ENCODE peak calls at places on chromosome 14, in five cellular contexts. One of them, this sample, is unnamed.

GRCh38 chr14:24292118-24292807 is 7.3 kb downstream of the DHRS1 start:
- DNase-seq in left lung: no peak
- DNase-seq in epithelial cell of esophagus: no peak
- DNase-seq in AG04449: no peak
- DNase-seq in Caco-2: no peak
- DNase-seq in this sample: no peak

GRCh38 chr14:104931771-104932675 is 7.3 kb downstream of the PLD4 start:
- DNase-seq in left lung: peak; percentile 72
- DNase-seq in epithelial cell of esophagus: no peak
- DNase-seq in AG04449: no peak
- DNase-seq in Caco-2: no peak
- DNase-seq in this sample: no peak

GRCh38 chr14:52730708-52731111 is 744 bp downstream of the STYX start:
- DNase-seq in left lung: no peak
- DNase-seq in epithelial cell of esophagus: peak; percentile 29
- DNase-seq in AG04449: no peak
- DNase-seq in Caco-2: no peak
- DNase-seq in this sample: no peak

GRCh38 chr14:98501335-98501734 is 770.7 kb downstream of the BCL11B start:
- DNase-seq in left lung: no peak
- DNase-seq in epithelial cell of esophagus: peak; percentile 97
- DNase-seq in AG04449: no peak
- DNase-seq in Caco-2: no peak
- DNase-seq in this sample: no peak

GRCh38 chr14:64563696-64564095 is 13.9 kb downstream of the PPP1R36 start:
- DNase-seq in left lung: no peak
- DNase-seq in epithelial cell of esophagus: no peak
- DNase-seq in AG04449: no peak
- DNase-seq in Caco-2: no peak
- DNase-seq in this sample: no peak

GRCh38 chr14:92534863-92535654 is 21.5 kb downstream of the RIN3 start:
- DNase-seq in left lung: no peak
- DNase-seq in epithelial cell of esophagus: no peak
- DNase-seq in AG04449: no peak
- DNase-seq in Caco-2: no peak
- DNase-seq in this sample: no peak

GRCh38 chr14:89382487-89383170 is 34.4 kb downstream of the FOXN3 start:
- DNase-seq in left lung: no peak
- DNase-seq in epithelial cell of esophagus: no peak
- DNase-seq in AG04449: no peak
- DNase-seq in Caco-2: no peak
- DNase-seq in this sample: no peak

GRCh38 chr14:39229222-39229543 is 4.5 kb upstream of the MIA2 start:
- DNase-seq in left lung: no peak
- DNase-seq in epithelial cell of esophagus: peak; percentile 65
- DNase-seq in AG04449: peak; percentile 7
- DNase-seq in Caco-2: no peak
- DNase-seq in this sample: no peak

GRCh38 chr14:105059035-105059916 is 6.0 kb downstream of the GPR132 start:
- DNase-seq in left lung: peak; percentile 82
- DNase-seq in epithelial cell of esophagus: peak; percentile 22
- DNase-seq in AG04449: no peak
- DNase-seq in Caco-2: no peak
- DNase-seq in this sample: no peak

GRCh38 chr14:43765474-43765873 is 741.6 kb downstream of the FSCB start:
- DNase-seq in left lung: no peak
- DNase-seq in epithelial cell of esophagus: no peak
- DNase-seq in AG04449: no peak
- DNase-seq in Caco-2: no peak
- DNase-seq in this sample: no peak

GRCh38 chr14:26621366-26621765 is 23.5 kb upstream of the NOVA1 start:
- DNase-seq in left lung: no peak
- DNase-seq in epithelial cell of esophagus: no peak
- DNase-seq in AG04449: no peak
- DNase-seq in Caco-2: no peak
- DNase-seq in this sample: no peak

GRCh38 chr14:92668266-92668973 is 80.0 kb downstream of the LGMN start:
- DNase-seq in left lung: peak; percentile 18
- DNase-seq in epithelial cell of esophagus: no peak
- DNase-seq in AG04449: no peak
- DNase-seq in Caco-2: no peak
- DNase-seq in this sample: no peak

GRCh38 chr14:38056270-38056669 is 151.4 kb upstream of the SSTR1 start:
- DNase-seq in left lung: no peak
- DNase-seq in epithelial cell of esophagus: no peak
- DNase-seq in AG04449: no peak
- DNase-seq in Caco-2: no peak
- DNase-seq in this sample: no peak

GRCh38 chr14:64569108-64570045 is 19.6 kb downstream of the PPP1R36 start:
- DNase-seq in left lung: no peak
- DNase-seq in epithelial cell of esophagus: peak; percentile 77
- DNase-seq in AG04449: no peak
- DNase-seq in Caco-2: no peak
- DNase-seq in this sample: no peak

GRCh38 chr14:95149441-95149840 is 7.9 kb downstream of the DICER1 start:
- DNase-seq in left lung: no peak
- DNase-seq in epithelial cell of esophagus: no peak
- DNase-seq in AG04449: no peak
- DNase-seq in Caco-2: no peak
- DNase-seq in this sample: no peak

GRCh38 chr14:96148631-96149030 is 56.0 kb upstream of the BDKRB2 start:
- DNase-seq in left lung: no peak
- DNase-seq in epithelial cell of esophagus: no peak
- DNase-seq in AG04449: no peak
- DNase-seq in Caco-2: no peak
- DNase-seq in this sample: no peak

GRCh38 chr14:101492716-101493115 is 68.6 kb upstream of the DIO3 start:
- DNase-seq in left lung: peak; percentile 55
- DNase-seq in epithelial cell of esophagus: no peak
- DNase-seq in AG04449: no peak
- DNase-seq in Caco-2: no peak
- DNase-seq in this sample: peak; percentile 31

GRCh38 chr14:91149462-91149861 is 35.6 kb downstream of the DGLUCY start:
- DNase-seq in left lung: no peak
- DNase-seq in epithelial cell of esophagus: peak; percentile 97
- DNase-seq in AG04449: peak; percentile 99
- DNase-seq in Caco-2: peak; percentile 63
- DNase-seq in this sample: no peak

GRCh38 chr14:22542360-22542759 is 46.7 kb downstream of the DAD1 start:
- DNase-seq in left lung: no peak
- DNase-seq in epithelial cell of esophagus: peak; percentile 45
- DNase-seq in AG04449: no peak
- DNase-seq in Caco-2: no peak
- DNase-seq in this sample: no peak

GRCh38 chr14:50360851-50361250 is 35.8 kb downstream of the CDKL1 start:
- DNase-seq in left lung: no peak
- DNase-seq in epithelial cell of esophagus: peak; percentile 91
- DNase-seq in AG04449: no peak
- DNase-seq in Caco-2: no peak
- DNase-seq in this sample: no peak

GRCh38 chr14:92676448-92677086 is 71.9 kb downstream of the LGMN start:
- DNase-seq in left lung: peak; percentile 64
- DNase-seq in epithelial cell of esophagus: no peak
- DNase-seq in AG04449: no peak
- DNase-seq in Caco-2: no peak
- DNase-seq in this sample: no peak

GRCh38 chr14:37594238-37594915 is 672 bp downstream of the FOXA1 start:
- DNase-seq in left lung: no peak
- DNase-seq in epithelial cell of esophagus: peak; percentile 93
- DNase-seq in AG04449: peak; percentile 9
- DNase-seq in Caco-2: peak; percentile 89
- DNase-seq in this sample: no peak

GRCh38 chr14:86221755-86222154 is 691.8 kb downstream of the FLRT2 start:
- DNase-seq in left lung: no peak
- DNase-seq in epithelial cell of esophagus: no peak
- DNase-seq in AG04449: no peak
- DNase-seq in Caco-2: no peak
- DNase-seq in this sample: no peak

GRCh38 chr14:22837750-22838538 is 1.6 kb downstream of the MMP14 start:
- DNase-seq in left lung: no peak
- DNase-seq in epithelial cell of esophagus: peak; percentile 45
- DNase-seq in AG04449: no peak
- DNase-seq in Caco-2: no peak
- DNase-seq in this sample: no peak

GRCh38 chr14:101889898-101890297 is 74.5 kb upstream of the DYNC1H1 start:
- DNase-seq in left lung: no peak
- DNase-seq in epithelial cell of esophagus: no peak
- DNase-seq in AG04449: no peak
- DNase-seq in Caco-2: no peak
- DNase-seq in this sample: no peak

GRCh38 chr14:71932229-71932951 is at the start of gene RGS6:
- DNase-seq in left lung: peak; percentile 83
- DNase-seq in epithelial cell of esophagus: peak; percentile 75
- DNase-seq in AG04449: no peak
- DNase-seq in Caco-2: no peak
- DNase-seq in this sample: no peak

GRCh38 chr14:54814076-54814475 is 88.5 kb downstream of the GCH1 start:
- DNase-seq in left lung: no peak
- DNase-seq in epithelial cell of esophagus: no peak
- DNase-seq in AG04449: no peak
- DNase-seq in Caco-2: no peak
- DNase-seq in this sample: no peak

GRCh38 chr14:103521438-103521961 is 1.1 kb downstream of the CKB start:
- DNase-seq in left lung: no peak
- DNase-seq in epithelial cell of esophagus: no peak
- DNase-seq in AG04449: no peak
- DNase-seq in Caco-2: no peak
- DNase-seq in this sample: no peak
- TF ChIP-seq CTCF in left lung: no peak
- TF ChIP-seq CTCF in epithelial cell of esophagus: no peak
- TF ChIP-seq CTCF in AG04449: no peak
- TF ChIP-seq CTCF in Caco-2: no peak
- TF ChIP-seq CTCF in this sample: no peak

DNA sequence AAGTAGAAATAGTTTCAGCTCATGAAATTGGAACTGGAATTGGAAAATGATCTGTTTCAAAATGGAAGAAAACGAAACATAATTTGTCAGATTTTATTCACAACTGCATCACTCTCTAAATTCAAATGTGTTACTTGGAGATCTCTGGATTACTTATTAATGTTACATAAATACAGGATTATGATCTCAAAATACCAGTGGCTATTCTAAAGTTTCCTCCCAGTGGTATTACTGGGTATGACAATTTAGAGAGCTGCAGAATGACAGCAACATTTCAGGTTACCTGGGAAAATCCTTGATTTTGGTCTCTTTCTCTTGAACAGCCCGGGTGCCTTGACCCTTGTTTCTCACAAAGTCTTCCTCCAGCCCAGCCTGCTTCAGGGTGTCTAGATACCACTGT is 14.2 kb downstream of the FAM161B start:
- DNase-seq in left lung: no peak
- DNase-seq in epithelial cell of esophagus: peak; percentile 14
- DNase-seq in AG04449: no peak
- DNase-seq in Caco-2: no peak
- DNase-seq in this sample: no peak
- TF ChIP-seq CTCF in left lung: no peak
- TF ChIP-seq CTCF in epithelial cell of esophagus: no peak
- TF ChIP-seq CTCF in AG04449: no peak
- TF ChIP-seq CTCF in Caco-2: no peak
- TF ChIP-seq CTCF in this sample: peak; percentile 50

DNA sequence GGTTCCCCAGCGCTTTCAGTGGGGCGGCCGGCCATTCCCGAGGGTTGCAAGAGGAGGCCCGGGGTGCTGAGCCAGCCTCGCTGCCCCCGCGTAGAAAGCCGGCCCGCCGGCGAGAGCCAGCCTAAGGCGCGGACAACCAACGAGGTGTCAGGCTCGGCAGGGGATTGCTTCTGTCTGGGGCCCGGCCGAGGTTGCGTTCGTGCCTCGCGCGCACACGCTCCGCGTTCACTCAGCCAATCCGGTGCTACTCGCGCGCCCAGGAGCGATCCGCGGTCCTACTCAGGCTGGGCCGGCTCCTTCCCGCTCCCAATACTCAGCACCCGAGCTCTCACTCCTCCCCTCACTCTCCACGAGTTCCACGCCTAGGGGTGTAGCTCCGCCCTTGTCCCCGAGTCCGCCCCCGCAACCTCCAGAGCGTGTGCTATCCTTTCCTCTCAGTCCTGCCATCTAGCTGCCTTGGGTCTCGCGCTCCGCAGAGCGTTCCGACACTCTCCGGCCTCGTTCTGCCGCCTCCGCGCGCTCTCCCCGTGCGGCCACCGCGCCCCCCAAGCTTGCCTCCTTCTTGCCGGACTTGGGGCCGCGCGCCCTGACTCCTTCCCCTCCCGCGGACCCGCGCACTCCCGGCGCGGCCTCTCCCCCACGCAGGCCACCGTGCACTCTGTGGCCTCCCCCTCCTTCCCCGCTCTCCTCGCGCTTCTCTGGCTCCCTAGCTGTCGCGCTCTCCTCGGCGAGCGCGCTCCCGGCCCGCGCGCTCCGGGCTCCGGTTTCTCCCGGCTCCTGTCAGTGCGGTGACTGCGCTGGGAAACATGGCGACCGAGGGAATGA is at the start of gene GPHN:
- DNase-seq in left lung: peak; percentile 97
- DNase-seq in epithelial cell of esophagus: peak; percentile 100
- DNase-seq in AG04449: peak; percentile 89
- DNase-seq in Caco-2: peak; percentile 95
- DNase-seq in this sample: peak; percentile 76
- TF ChIP-seq CTCF in left lung: no peak
- TF ChIP-seq CTCF in epithelial cell of esophagus: peak; percentile 35
- TF ChIP-seq CTCF in AG04449: peak; percentile 40
- TF ChIP-seq CTCF in Caco-2: no peak
- TF ChIP-seq CTCF in this sample: no peak

DNA sequence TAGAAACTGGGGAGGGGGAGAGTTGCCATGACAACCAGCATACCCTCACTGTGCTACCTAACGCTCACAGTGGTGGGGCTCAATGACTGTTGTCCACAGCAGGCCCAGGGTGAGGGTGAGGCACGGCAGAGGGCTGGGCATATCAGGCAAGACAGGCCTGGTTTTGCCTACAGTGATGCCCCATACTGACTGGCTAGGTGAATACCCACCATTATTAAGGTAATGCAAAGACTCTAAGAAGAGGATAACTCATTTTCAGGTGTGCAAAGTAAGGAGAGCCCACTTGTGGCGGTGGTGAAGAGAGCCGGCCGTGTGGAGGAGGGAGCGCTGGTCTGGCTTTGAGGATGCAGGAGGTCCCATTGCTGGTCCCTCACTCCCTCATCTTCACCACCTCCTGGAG is 422.3 kb downstream of the FUT8 start:
- DNase-seq in left lung: no peak
- DNase-seq in epithelial cell of esophagus: no peak
- DNase-seq in AG04449: no peak
- DNase-seq in Caco-2: no peak
- DNase-seq in this sample: no peak
- TF ChIP-seq CTCF in left lung: no peak
- TF ChIP-seq CTCF in epithelial cell of esophagus: no peak
- TF ChIP-seq CTCF in AG04449: no peak
- TF ChIP-seq CTCF in Caco-2: no peak
- TF ChIP-seq CTCF in this sample: no peak

This sample was measured in CD14-positive monocyte.